ENCODE peak calls at places on chromosomes 13 and 19, in five cellular contexts. K is fibroblast of lung, M is neuronal stem cell, F is colonic mucosa, H is mammary epithelial cell. S is an unnamed sample.

GRCh38 chr19:3632739-3633558 is 6.4 kb upstream of the CACTIN start:
- DNase-seq in K (no peak), M (no peak), F (no peak), H (no peak), S (no peak)

GRCh38 chr19:53883231-53883661 is 1.2 kb downstream of the PRKCG start:
- DNase-seq in K (no peak), M (no peak), F (no peak), H (no peak), S (no peak)

GRCh38 chr13:38686635-38687245 is at the start of gene FREM2:
- DNase-seq in K (peak; percentile 59), M (peak; percentile 92), F (peak; percentile 79), H (peak; percentile 76), S (peak; percentile 34)

GRCh38 chr19:52942371-52943133 is 19.3 kb upstream of the ZNF888 start:
- DNase-seq in K (peak; percentile 81), M (peak; percentile 79), F (peak; percentile 98), H (peak; percentile 79), S (peak; percentile 94)

GRCh38 chr13:77619655-77620054 is 77.8 kb upstream of the SLAIN1 start:
- DNase-seq in K (no peak), M (no peak), F (no peak), H (no peak), S (no peak)

GRCh38 chr13:111539791-111540446 is 219.5 kb downstream of the TEX29 start:
- DNase-seq in K (no peak), M (no peak), F (no peak), H (no peak), S (no peak)

GRCh38 chr19:33879818-33880575 is 83.3 kb downstream of the KCTD15 start:
- DNase-seq in K (no peak), M (no peak), F (no peak), H (no peak), S (no peak)

GRCh38 chr13:76331948-76332712 is 554.1 kb downstream of the KCTD12 start:
- DNase-seq in K (peak; percentile 42), M (no peak), F (no peak), H (no peak), S (peak; percentile 79)

GRCh38 chr19:49853852-49854849 is 3.2 kb downstream of the PTOV1 start:
- DNase-seq in K (no peak), M (no peak), F (peak; percentile 21), H (no peak), S (no peak)

GRCh38 chr13:28048768-28049167 is 51.6 kb downstream of the FLT3 start:
- DNase-seq in K (no peak), M (no peak), F (no peak), H (no peak), S (no peak)
- H3K9ac ChIP-seq in K (no peak overlapping the region), M (no peak overlapping the region), F (no peak overlapping the region), H (no peak overlapping the region), S (no peak overlapping the region)

GRCh38 chr13:95317037-95317989 is 16.1 kb upstream of the ABCC4 start:
- DNase-seq in K (peak; percentile 47), M (no peak), F (no peak), H (no peak), S (no peak)
- H3K4me3 ChIP-seq in K (no peak overlapping the region), M (no peak overlapping the region), F (no peak overlapping the region), H (no peak overlapping the region), S (no peak overlapping the region)

GRCh38 chr13:114007566-114007965 is 33.7 kb upstream of the C13orf46 start:
- DNase-seq in K (no peak), M (no peak), F (no peak), H (no peak), S (no peak)

GRCh38 chr13:114002009-114002544 is 28.2 kb upstream of the C13orf46 start:
- DNase-seq in K (no peak), M (no peak), F (no peak), H (no peak), S (no peak)

GRCh38 chr13:114002771-114003321 is 29.0 kb upstream of the C13orf46 start:
- DNase-seq in K (no peak), M (no peak), F (no peak), H (no peak), S (no peak)

GRCh38 chr13:114004416-114005205 is 30.7 kb upstream of the C13orf46 start:
- DNase-seq in K (peak; percentile 62), M (no peak), F (no peak), H (no peak), S (no peak)

GRCh38 chr13:114005206-114005720 is 31.4 kb upstream of the C13orf46 start:
- DNase-seq in K (no peak), M (no peak), F (no peak), H (no peak), S (no peak)
- H3K36me3 ChIP-seq in K (peaks cover 32% of the 10 kb centered on the region), M (peaks cover under 1% of the 10 kb centered on the region), F (no peaks in the 10 kb centered on the region), H (no peaks in the 10 kb centered on the region), S (peaks cover 53% of the 10 kb centered on the region)

DNA sequence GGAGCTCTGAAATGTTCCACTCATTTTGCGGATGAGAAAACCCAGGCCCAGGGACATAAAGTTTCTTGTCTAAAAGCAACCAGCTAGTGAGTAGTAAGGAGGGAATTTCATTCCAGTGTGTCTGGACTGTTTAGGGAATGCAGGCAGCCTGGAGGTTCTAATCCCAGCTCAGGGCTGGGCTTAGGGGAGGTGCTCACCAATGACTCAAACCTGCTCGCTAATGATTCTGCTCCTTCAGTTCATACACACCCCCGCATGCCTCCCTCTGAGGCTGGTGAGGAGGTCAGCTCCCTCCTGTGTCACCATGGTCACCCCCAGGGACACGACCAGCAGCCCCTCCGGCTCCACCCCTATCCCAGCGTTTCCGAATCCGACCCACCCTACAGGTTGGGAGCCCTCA is 34.6 kb downstream of the CYP4F2 start:
- DNase-seq in K (no peak), M (no peak), F (no peak), H (peak; percentile 58), S (no peak)
- H3K9ac ChIP-seq in K (no peak overlapping the region), M (no peak overlapping the region), F (no peak overlapping the region), H (no peak overlapping the region), S (no peak overlapping the region)

S was measured in adipocyte.